ENCODE peak calls at places on chromosomes 16 and 17, in nine cellular contexts. J is adrenal gland, X is body of pancreas, A is HCT116, S is thyroid gland, W is esophagus muscularis mucosa, M is sigmoid colon, H is prostate gland, G is Peyer's patch. Y is an unnamed sample.

GRCh38 chr17:8947201-8947600 is 18.3 kb downstream of the PIK3R5 start:
- DNase-seq in X (no peak), G (no peak), W (no peak), J (no peak), A (peak; percentile 1), M (no peak), S (no peak), H (no peak), Y (no peak)

GRCh38 chr17:72657467-72658317 is 434.8 kb downstream of the SLC39A11 start:
- DNase-seq in W (no peak), G (no peak), A (no peak), M (no peak), X (no peak), H (no peak), J (no peak), S (no peak), Y (no peak)

GRCh38 chr17:37358098-37358829 is 17.5 kb upstream of the C17orf78 start:
- DNase-seq in A (no peak), H (peak; percentile 68), S (peak; percentile 61), M (peak; percentile 77), G (peak; percentile 64), X (peak; percentile 57), J (peak; percentile 74), W (peak; percentile 92), Y (peak; percentile 16)

GRCh38 chr16:1918312-1918889 is at the start of gene HS3ST6:
- DNase-seq in G (no peak), S (no peak), W (no peak), J (no peak), M (no peak), H (no peak), X (no peak), A (no peak), Y (no peak)

GRCh38 chr16:30728904-30729672 is 19.1 kb upstream of the PHKG2 start:
- DNase-seq in S (no peak), A (no peak), H (no peak), J (no peak), X (no peak), M (peak; percentile 67), G (peak; percentile 85), W (no peak), Y (no peak)

GRCh38 chr17:61904094-61904710 is 23.6 kb downstream of the INTS2 start:
- DNase-seq in J (no peak), X (no peak), H (no peak), A (no peak), M (no peak), G (peak; percentile 76), W (no peak), S (no peak), Y (no peak)

GRCh38 chr17:63881935-63882601 is at the start of gene GH2:
- DNase-seq in X (peak; percentile 57), M (no peak), J (peak; percentile 54), A (peak; percentile 56), G (peak; percentile 79), S (peak; percentile 53), H (peak; percentile 10), W (no peak), Y (no peak)

GRCh38 chr17:47622179-47622549 is 27.6 kb upstream of the KPNB1 start:
- DNase-seq in G (no peak), J (no peak), S (no peak), H (no peak), A (no peak), M (no peak), W (no peak), X (no peak), Y (no peak)

GRCh38 chr16:71360378-71360777 is 1.9 kb downstream of the CALB2 start:
- DNase-seq in H (no peak), W (no peak), M (no peak), X (peak; percentile 21), S (no peak), A (peak; percentile 77), J (peak; percentile 75), G (no peak), Y (no peak)

GRCh38 chr17:42997984-42998938 is at the start of gene RPL27:
- DNase-seq in W (peak; percentile 100), H (peak; percentile 99), J (peak; percentile 100), S (peak; percentile 99), G (peak; percentile 99), M (peak; percentile 100), X (peak; percentile 100), A (peak; percentile 100), Y (peak; percentile 100)

GRCh38 chr17:43006639-43007551 is at the start of gene IFI35:
- DNase-seq in S (peak; percentile 92), H (peak; percentile 85), X (peak; percentile 90), M (peak; percentile 94), W (peak; percentile 97), J (peak; percentile 92), G (peak; percentile 96), A (peak; percentile 42), Y (peak; percentile 86)

GRCh38 chr17:42999003-42999525 is 845 bp downstream of the RPL27 start:
- DNase-seq in H (no peak), J (no peak), X (no peak), M (no peak), S (no peak), A (no peak), G (no peak), W (no peak), Y (no peak)

DNA sequence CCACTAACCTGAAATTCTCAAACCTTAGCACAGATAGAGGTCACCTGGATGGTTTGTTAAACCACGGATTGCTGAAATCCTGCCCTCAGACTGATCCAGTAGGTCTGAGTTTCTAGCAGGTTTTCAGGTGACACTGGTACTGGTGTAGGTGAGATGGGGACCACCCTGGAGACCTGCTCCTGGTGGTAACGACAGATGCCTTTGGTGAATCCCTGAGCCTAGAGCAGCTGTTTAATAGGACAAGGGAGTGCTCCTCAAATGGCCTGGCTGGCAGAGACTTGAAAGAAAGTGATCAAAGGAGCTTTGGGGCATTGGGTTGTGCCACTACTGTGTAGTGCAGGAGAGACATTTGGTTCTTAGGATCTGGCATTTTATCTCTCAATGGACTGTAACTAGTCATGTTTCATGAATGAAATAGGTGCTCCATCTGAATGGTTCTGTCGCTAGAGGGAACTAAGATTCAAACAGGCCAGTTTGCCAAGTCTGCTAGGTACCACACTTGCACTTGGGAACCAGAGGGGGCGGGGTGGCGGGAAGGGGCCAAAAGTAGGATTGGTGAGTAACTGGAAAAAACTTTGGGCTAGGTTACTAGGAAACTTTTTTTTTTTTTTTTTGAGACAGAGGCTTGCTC is 2.9 kb upstream of the IFI35 start:
- DNase-seq in G (no peak), W (no peak), X (peak; percentile 44), H (no peak), A (peak; percentile 61), S (no peak), M (no peak), J (peak; percentile 65), Y (no peak)
- TF ChIP-seq POLR2A in G (no peak), W (no peak), X (no peak), H (no peak), A (no peak), S (no peak), M (no peak), J (no peak), Y (no peak)

DNA sequence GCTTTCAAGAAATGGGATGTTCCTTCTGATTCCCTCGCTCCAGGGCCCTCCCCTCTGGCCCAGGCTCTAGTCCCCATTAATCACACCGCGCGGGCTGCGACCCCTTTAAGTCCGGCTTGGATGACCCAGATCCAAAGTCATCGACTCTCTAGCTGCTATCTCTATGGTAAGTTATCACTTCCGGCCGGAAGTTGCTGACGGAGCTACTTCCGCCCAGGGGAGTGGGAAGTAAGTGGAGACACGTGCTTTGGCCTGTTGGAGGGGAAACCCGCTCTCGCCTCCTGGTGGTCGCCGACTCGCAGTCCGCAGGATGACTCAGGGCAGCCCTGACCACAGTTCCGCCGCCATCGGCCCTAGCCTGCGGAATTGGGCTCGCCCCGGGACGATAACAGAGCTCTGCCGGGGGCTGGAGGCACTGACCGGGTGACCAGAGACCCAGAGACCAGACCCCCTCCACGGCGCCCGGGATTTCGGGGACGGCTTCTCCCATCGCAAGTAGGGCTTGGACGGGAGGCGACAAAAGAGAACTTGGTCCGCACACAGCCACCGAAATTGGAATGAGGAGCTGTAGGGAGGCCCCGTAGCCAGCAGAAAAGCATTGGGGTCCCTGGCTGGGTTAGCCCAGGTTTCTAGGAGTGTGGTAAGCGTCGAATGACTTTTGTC is 52.2 kb upstream of the SEC14L1 start:
- DNase-seq in S (peak; percentile 89), W (peak; percentile 98), A (peak; percentile 99), M (peak; percentile 98), H (peak; percentile 85), G (peak; percentile 97), J (peak; percentile 91), X (peak; percentile 94), Y (peak; percentile 95)
- TF ChIP-seq POLR2A in S (no peak), W (peak; percentile 69), A (peak; percentile 69), M (peak; percentile 51), H (peak; percentile 27), G (peak; percentile 61), J (peak; percentile 70), X (peak; percentile 85), Y (no peak)

DNA sequence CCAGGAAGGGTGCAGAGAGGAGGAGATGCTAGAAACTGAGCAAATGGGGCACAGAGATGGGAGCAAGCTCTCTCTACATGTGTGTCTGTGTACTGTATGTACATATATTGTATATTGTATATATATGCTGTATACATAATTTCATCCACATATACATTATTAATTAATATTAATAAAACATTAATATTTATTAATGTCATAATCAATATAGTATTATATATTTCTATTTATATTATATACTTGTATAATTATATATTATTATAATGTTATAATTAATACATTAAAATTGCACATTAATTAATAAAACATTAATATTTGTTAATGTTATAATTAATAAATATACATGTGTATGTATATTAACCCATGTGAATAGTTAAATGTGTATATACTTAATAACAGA is 31.5 kb upstream of the FOXF1 start:
- DNase-seq in G (no peak), M (no peak), X (no peak), W (no peak), A (no peak), S (no peak), H (no peak), J (no peak), Y (no peak)
- TF ChIP-seq POLR2A in G (no peak), M (no peak), X (no peak), W (no peak), A (no peak), S (no peak), H (no peak), J (no peak), Y (no peak)

DNA sequence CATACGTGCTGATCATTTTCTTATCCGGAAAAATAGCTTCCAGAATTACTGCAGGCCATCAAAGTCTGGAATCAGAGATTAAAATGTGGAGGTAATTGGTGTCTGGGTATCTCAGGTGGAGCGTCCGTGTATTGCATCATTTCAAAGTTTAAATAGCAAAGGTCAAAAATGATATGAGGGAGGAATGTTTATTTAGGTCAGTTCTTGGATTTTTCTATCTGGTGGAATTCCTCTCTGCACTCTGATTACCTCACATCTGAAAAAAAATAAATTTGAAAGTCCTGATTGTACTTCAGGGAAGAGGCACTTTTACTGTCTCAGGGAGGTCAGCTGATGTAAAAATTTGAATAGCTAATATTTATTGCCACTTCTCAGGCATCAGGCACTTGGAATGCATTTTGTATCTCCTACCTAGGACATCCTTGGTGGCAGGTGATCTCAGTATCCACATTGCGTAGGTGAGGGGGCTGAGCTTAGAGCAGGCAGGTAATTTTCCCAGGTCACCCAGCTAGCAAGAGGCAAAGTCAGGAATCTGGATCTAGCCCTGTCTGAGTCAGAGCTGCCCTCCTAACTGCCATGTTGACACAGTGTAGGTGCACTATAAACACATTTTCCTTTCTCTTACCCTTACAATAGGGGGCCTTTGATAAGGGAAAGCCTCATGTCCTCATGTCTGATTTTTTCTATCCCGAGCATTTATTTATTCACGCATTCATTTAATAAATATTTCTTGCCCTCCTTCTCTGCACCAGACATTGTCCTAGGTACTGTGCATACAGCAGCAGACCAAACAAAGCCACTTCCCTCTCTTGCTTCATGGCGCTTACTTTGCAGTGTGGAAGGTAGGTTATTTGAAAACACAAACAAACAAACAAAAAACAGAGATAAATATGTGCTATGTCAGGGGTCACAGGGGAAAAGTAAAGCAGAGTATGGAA is 454.3 kb downstream of the HAPSTR1 start:
- DNase-seq in S (no peak), A (no peak), G (no peak), H (no peak), J (no peak), M (no peak), W (no peak), X (no peak), Y (no peak)
- TF ChIP-seq POLR2A in S (no peak), A (no peak), G (no peak), H (no peak), J (no peak), M (no peak), W (no peak), X (no peak), Y (no peak)